ENCODE peak calls at places on chromosomes 4 and X, in four cellular contexts. I is RWPE1, W is fibroblast of lung, L is breast epithelium. J is an unnamed sample.

GRCh38 chr4:80005863-80006262 is 67.2 kb downstream of the ANTXR2 start:
- DNase-seq in L (no peak), I (peak), W (peak), J (no peak)

GRCh38 chrX:10086683-10087082 is 70.1 kb upstream of the CLCN4 start:
- DNase-seq in L (no peak), W (no peak), I (no peak), J (no peak)

GRCh38 chr4:59695355-59696053 is 1504.6 kb upstream of the ADGRL3 start:
- DNase-seq in W (no peak), L (no peak), I (no peak), J (no peak)

GRCh38 chrX:83145910-83146309 is 362.2 kb upstream of the POU3F4 start:
- DNase-seq in L (no peak), W (no peak), I (no peak), J (no peak)

GRCh38 chr4:153022233-153022632 is 86.1 kb downstream of the FHDC1 start:
- DNase-seq in W (no peak), L (peak), I (no peak), J (no peak)

GRCh38 chr4:184893836-184894571 is 68.2 kb upstream of the ACSL1 start:
- DNase-seq in I (no peak), L (no peak), W (no peak), J (no peak)

GRCh38 chr4:114780205-114780604 is 181.6 kb downstream of the UGT8 start:
- DNase-seq in W (peak), I (peak), L (no peak), J (no peak)

GRCh38 chrX:40496728-40497127 is 84.0 kb upstream of the ATP6AP2 start:
- DNase-seq in L (no peak), W (peak), I (no peak), J (no peak)

GRCh38 chrX:40755291-40756249 is 20.2 kb upstream of the MED14 start:
- DNase-seq in W (peak), L (peak), I (no peak), J (no peak)

GRCh38 chr4:75909331-75909844 is 7.1 kb upstream of the PPEF2 start:
- DNase-seq in I (no peak), L (no peak), W (no peak), J (no peak)

GRCh38 chrX:50799531-50799961 is 14.4 kb downstream of the SHROOM4 start:
- DNase-seq in L (no peak), I (peak), W (peak), J (no peak)

GRCh38 chr4:14309429-14309828 is 681.9 kb upstream of the BOD1L1 start:
- DNase-seq in I (no peak), L (no peak), W (no peak), J (no peak)

GRCh38 chr4:155666701-155667537 is at the start of gene GUCY1A1:
- DNase-seq in I (peak), L (peak), W (peak), J (peak)

GRCh38 chr4:15649914-15650545 is 5.1 kb downstream of the FBXL5 start:
- DNase-seq in I (peak), L (no peak), W (peak), J (no peak)

GRCh38 chrX:133958997-133959688 is 26.3 kb downstream of the GPC3 start:
- DNase-seq in L (no peak), W (no peak), I (no peak), J (no peak)

GRCh38 chr4:70544279-70544870 is 26.0 kb downstream of the AMTN start:
- DNase-seq in W (peak), I (peak), L (no peak), J (no peak)
- TF ChIP-seq CTCF in W (peak), I (peak), L (no peak), J (peak)

GRCh38 chrX:102659790-102660757 is 8.8 kb downstream of the GPRASP1 start:
- DNase-seq in L (peak), W (peak), I (peak), J (peak)
- TF ChIP-seq CTCF in L (no peak), W (peak), I (no peak), J (no peak)

GRCh38 chrX:141278306-141278705 is 36.0 kb upstream of the SPANXC start:
- DNase-seq in I (peak), W (peak), L (no peak), J (no peak)
- TF ChIP-seq CTCF in I (peak), W (peak), L (no peak), J (peak)

GRCh38 chrX:25721564-25721963 is 416.6 kb upstream of the MAGEB18 start:
- DNase-seq in L (no peak), I (no peak), W (no peak), J (peak)
- TF ChIP-seq CTCF in L (no peak), I (peak), W (no peak), J (peak)

J was measured in GM13977.